ENCODE peak calls at places on chromosomes 7 and 10, in nine cellular contexts. X is T-helper 2 cell; F is pulmonary artery endothelial cell; K is H9; C is stimulated activated CD4-positive, alpha-beta T cell treated with anti-CD3 and anti-CD28 coated beads, Interleukin-1b, Interleukin-23, amount 100 ng/mL, for 4 hours; E is ovary; W is pancreas; M is hypothalamus; I is M059J. G is an unnamed sample.

GRCh38 chr7:24409429-24410024 is 125.5 kb downstream of the NPY start:
- DNase-seq in X (no peak), F (no peak), K (no peak), C (no peak), E (no peak), W (no peak), M (no peak), I (no peak), G (no peak)

GRCh38 chr7:18558910-18559309 is 63.4 kb downstream of the HDAC9 start:
- DNase-seq in X (no peak), F (no peak), K (no peak), C (no peak), E (no peak), W (no peak), M (no peak), I (no peak), G (no peak)

GRCh38 chr7:95476072-95476845 is 9.5 kb upstream of the ASB4 start:
- DNase-seq in X (no peak), F (no peak), K (no peak), C (no peak), E (no peak), W (no peak), M (no peak), I (no peak), G (no peak)

GRCh38 chr10:24292304-24293291 is 83.7 kb downstream of the KIAA1217 start:
- DNase-seq in X (no peak), F (no peak), K (no peak), C (no peak), E (no peak), W (no peak), M (no peak), I (no peak), G (no peak)

GRCh38 chr10:126101744-126102143 is 205.4 kb downstream of the FANK1 start:
- DNase-seq in X (no peak), F (no peak), K (no peak), C (no peak), E (no peak), W (no peak), M (no peak), I (no peak), G (no peak)

GRCh38 chr10:100516847-100517246 is 2.8 kb downstream of the SEC31B start:
- DNase-seq in X (peak), F (no peak), K (peak), C (no peak), E (no peak), W (no peak), M (no peak), I (peak), G (no peak)

GRCh38 chr7:45662540-45663166 is 88.5 kb downstream of the ADCY1 start:
- DNase-seq in X (no peak), F (no peak), K (peak), C (no peak), E (no peak), W (no peak), M (no peak), I (no peak), G (peak)

GRCh38 chr7:130433336-130433735 is 7.5 kb downstream of the CEP41 start:
- DNase-seq in X (no peak), F (no peak), K (no peak), C (no peak), E (no peak), W (no peak), M (no peak), I (no peak), G (no peak)

GRCh38 chr10:124057580-124057979 is 35.8 kb downstream of the CHST15 start:
- DNase-seq in X (no peak), F (no peak), K (no peak), C (no peak), E (no peak), W (no peak), M (no peak), I (no peak), G (no peak)

GRCh38 chr10:59513558-59513957 is 151.2 kb upstream of the FAM13C start:
- DNase-seq in X (no peak), F (no peak), K (no peak), C (no peak), E (no peak), W (no peak), M (no peak), I (peak), G (no peak)

GRCh38 chr10:70940834-70941568 is 52.6 kb upstream of the PCBD1 start:
- DNase-seq in X (no peak), F (no peak), K (no peak), C (no peak), E (no peak), W (peak), M (no peak), I (peak), G (no peak)

GRCh38 chr7:32256811-32257210 is 186.6 kb upstream of the PDE1C start:
- DNase-seq in X (no peak), F (no peak), K (no peak), C (no peak), E (no peak), W (no peak), M (no peak), I (no peak), G (no peak)